ENCODE peak calls at places on chromosomes 3 and 15, in four cellular contexts. O is H1, K is SK-N-SH, M is GM12878. U is an unnamed sample.

GRCh38 chr3:60610441-60611112 is 640.7 kb downstream of the FHIT start:
- DNase-seq in O (no peak), K (no peak), M (no peak), U (no peak)

GRCh38 chr15:90681480-90681879 is 35.7 kb upstream of the BLM start:
- DNase-seq in O (no peak), K (no peak), M (no peak), U (no peak)

GRCh38 chr3:17995769-17996168 is 253.3 kb upstream of the TBC1D5 start:
- DNase-seq in O (no peak), K (no peak), M (no peak), U (no peak)

GRCh38 chr15:70121656-70122297 is 24.1 kb upstream of the TLE3 start:
- DNase-seq in O (no peak), K (no peak), M (no peak), U (no peak)

GRCh38 chr15:80419546-80419945 is 15.4 kb downstream of the ARNT2 start:
- DNase-seq in O (no peak), K (no peak), M (no peak), U (no peak)

GRCh38 chr3:149227591-149228268 is 6.1 kb upstream of the CP start:
- DNase-seq in O (no peak), K (no peak), M (no peak), U (no peak)

GRCh38 chr3:100047455-100048141 is 66.7 kb downstream of the FILIP1L start:
- DNase-seq in O (no peak), K (no peak), M (peak; percentile 77), U (no peak)

GRCh38 chr15:70853270-70853854 is 595 bp downstream of the LARP6 start:
- DNase-seq in O (peak; percentile 46), K (peak; percentile 79), M (no peak), U (no peak)

GRCh38 chr3:34669490-34669889 is 871.1 kb downstream of the PDCD6IP start:
- DNase-seq in O (no peak), K (no peak), M (no peak), U (no peak)

GRCh38 chr3:52528596-52529375 is 4.9 kb downstream of the NT5DC2 start:
- DNase-seq in O (no peak), K (no peak), M (no peak), U (no peak)

GRCh38 chr3:151456065-151456464 is 4.8 kb downstream of the IGSF10 start:
- DNase-seq in O (no peak), K (no peak), M (no peak), U (no peak)

GRCh38 chr15:55526559-55527036 is 18.6 kb upstream of the DNAAF4 start:
- DNase-seq in O (no peak), K (peak; percentile 51), M (no peak), U (peak; percentile 46)

GRCh38 chr3:52147804-52148203 is 6.4 kb downstream of the POC1A start:
- DNase-seq in O (no peak), K (no peak), M (no peak), U (no peak)

GRCh38 chr3:39290255-39290654 is 10.4 kb upstream of the CX3CR1 start:
- DNase-seq in O (no peak), K (no peak), M (no peak), U (no peak)

GRCh38 chr3:159455741-159456181 is 532.9 kb upstream of the IL12A start:
- DNase-seq in O (no peak), K (no peak), M (no peak), U (no peak)

GRCh38 chr3:79056498-79056897 is 711.3 kb downstream of the ROBO1 start:
- DNase-seq in O (no peak), K (no peak), M (no peak), U (no peak)

GRCh38 chr3:50405249-50405648 is 45.9 kb upstream of the TMEM115 start:
- DNase-seq in O (peak; percentile 15), K (no peak), M (no peak), U (peak; percentile 30)

GRCh38 chr15:58771621-58772235 is 626 bp downstream of the MINDY2 start:
- DNase-seq in O (no peak), K (no peak), M (no peak), U (peak; percentile 50)

GRCh38 chr15:79988448-79989117 is 17.6 kb upstream of the BCL2A1 start:
- DNase-seq in O (no peak), K (no peak), M (no peak), U (no peak)

GRCh38 chr3:150409527-150410310 is 1.6 kb downstream of the TSC22D2 start:
- DNase-seq in O (no peak), K (peak; percentile 82), M (no peak), U (peak; percentile 51)

GRCh38 chr3:40211579-40211978 is 97.9 kb upstream of the EIF1B start:
- DNase-seq in O (no peak), K (no peak), M (no peak), U (no peak)

GRCh38 chr3:183513046-183513706 is 42.3 kb downstream of the KLHL6 start:
- DNase-seq in O (no peak), K (no peak), M (no peak), U (no peak)

GRCh38 chr15:39115379-39116057 is 465.4 kb upstream of the THBS1 start:
- DNase-seq in O (no peak), K (no peak), M (no peak), U (no peak)

GRCh38 chr15:94620632-94621031 is 389.3 kb downstream of the MCTP2 start:
- DNase-seq in O (no peak), K (no peak), M (no peak), U (no peak)

GRCh38 chr15:94611656-94612055 is 380.3 kb downstream of the MCTP2 start:
- DNase-seq in O (no peak), K (no peak), M (no peak), U (no peak)

GRCh38 chr15:94610069-94610863 is 378.9 kb downstream of the MCTP2 start:
- DNase-seq in O (no peak), K (no peak), M (peak; percentile 23), U (no peak)

DNA sequence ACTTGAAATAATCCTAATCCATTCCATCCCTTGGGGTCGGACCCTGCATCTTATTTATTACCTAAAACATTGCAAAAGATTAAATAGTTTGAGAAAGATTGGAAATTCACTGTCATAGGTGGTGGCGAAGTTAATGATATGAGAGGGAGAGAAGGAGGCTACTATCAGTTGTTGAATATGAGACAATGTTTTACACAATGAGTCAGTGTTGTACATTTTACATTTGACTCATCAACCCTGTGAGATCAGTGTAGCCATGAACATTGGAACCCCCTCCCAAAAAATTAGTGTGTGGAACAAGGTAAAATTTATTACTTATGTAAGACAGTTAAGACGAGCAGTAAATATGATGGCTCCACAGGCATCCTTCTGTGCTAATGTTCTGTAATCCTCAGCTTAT is 384.3 kb downstream of the MCTP2 start:
- DNase-seq in O (no peak), K (no peak), M (no peak), U (no peak)
- TF ChIP-seq NRF1 in O (no peak), K (no peak), M (no peak), U (no peak)

GRCh38 chr3:141388823-141389617 is 20.7 kb downstream of the ZBTB38 start:
- DNase-seq in O (no peak), K (no peak), M (no peak), U (no peak)
- TF ChIP-seq NRF1 in O (no peak), K (no peak), M (no peak), U (no peak)

GRCh38 chr3:197496746-197497125 is 59.0 kb downstream of the BDH1 start:
- DNase-seq in O (no peak), K (no peak), M (no peak), U (no peak)
- TF ChIP-seq NRF1 in O (no peak), K (no peak), M (no peak), U (no peak)

GRCh38 chr3:27943106-27943505 is 221.0 kb upstream of the EOMES start:
- DNase-seq in O (no peak), K (no peak), M (no peak), U (no peak)
- TF ChIP-seq NRF1 in O (no peak), K (no peak), M (no peak), U (no peak)

GRCh38 chr15:48940508-48940907 is 23.2 kb downstream of the SHC4 start:
- DNase-seq in O (no peak), K (no peak), M (peak; percentile 81), U (no peak)
- TF ChIP-seq NRF1 in O (no peak), K (no peak), M (no peak), U (no peak)

GRCh38 chr15:38028869-38029268 is 94.4 kb downstream of the TMCO5A start:
- DNase-seq in O (no peak), K (no peak), M (no peak), U (no peak)
- TF ChIP-seq NRF1 in O (no peak), K (no peak), M (no peak), U (no peak)

U was measured in K562.